ENCODE peak calls at places on chromosomes 16 and 17, in six cellular contexts. T, F, E, Y, V and P are unnamed samples.

GRCh38 chr16:27690604-27691003 is 140.7 kb downstream of the KATNIP start:
- DNase-seq in T (no peak), F (peak; percentile 60), E (no peak), Y (peak; percentile 23), V (peak; percentile 32), P (peak; percentile 68)

GRCh38 chr16:53768593-53768992 is 64.6 kb downstream of the FTO start:
- DNase-seq in T (no peak), F (no peak), E (peak; percentile 90), Y (peak; percentile 95), V (peak; percentile 83), P (peak; percentile 97)

GRCh38 chr16:83031524-83031923 is 404.8 kb downstream of the CDH13 start:
- DNase-seq in T (no peak), F (no peak), E (no peak), Y (no peak), V (no peak), P (peak; percentile 6)

GRCh38 chr17:32910769-32911168 is 17.2 kb upstream of the TMEM98 start:
- DNase-seq in T (no peak), F (no peak), E (no peak), Y (no peak), V (no peak), P (no peak)

GRCh38 chr17:78890111-78890897 is 12.7 kb downstream of the CEP295NL start:
- DNase-seq in T (peak; percentile 73), F (no peak), E (no peak), Y (no peak), V (no peak), P (no peak)

GRCh38 chr16:64455275-64455674 is 666.6 kb downstream of the CDH11 start:
- DNase-seq in T (no peak), F (no peak), E (peak; percentile 76), Y (peak; percentile 42), V (peak; percentile 56), P (peak; percentile 72)

GRCh38 chr16:67928561-67929364 is 2.9 kb downstream of the CTRL start:
- DNase-seq in T (peak; percentile 77), F (peak; percentile 89), E (peak; percentile 70), Y (peak; percentile 49), V (peak; percentile 80), P (peak; percentile 74)

GRCh38 chr17:27577124-27577761 is 53.7 kb upstream of the LGALS9 start:
- DNase-seq in T (no peak), F (no peak), E (peak; percentile 59), Y (peak; percentile 75), V (peak; percentile 58), P (peak; percentile 73)

GRCh38 chr17:9669551-9670008 is 24.3 kb downstream of the USP43 start:
- DNase-seq in T (no peak), F (no peak), E (peak; percentile 22), Y (no peak), V (no peak), P (no peak)

GRCh38 chr16:6949240-6949639 is 383.4 kb upstream of the RBFOX1 start:
- DNase-seq in T (no peak), F (no peak), E (no peak), Y (no peak), V (no peak), P (no peak)

GRCh38 chr17:66994943-66995535 is 30.5 kb downstream of the CACNG4 start:
- DNase-seq in T (no peak), F (no peak), E (no peak), Y (no peak), V (no peak), P (no peak)

GRCh38 chr17:81386141-81386645 is 9.1 kb upstream of the BAHCC1 start:
- DNase-seq in T (no peak), F (peak; percentile 62), E (no peak), Y (no peak), V (no peak), P (no peak)
- H3K4me3 ChIP-seq in T (peak overlapping the region; percentile 77), F (peak overlapping the region; percentile 57), E (peak overlapping the region; percentile 87), Y (peak overlapping the region; percentile 70), V (peak overlapping the region; percentile 70), P (peak overlapping the region; percentile 74)

GRCh38 chr17:61221597-61222471 is 177.8 kb upstream of the TBX2 start:
- DNase-seq in T (no peak), F (no peak), E (no peak), Y (peak; percentile 30), V (no peak), P (peak; percentile 69)
- TF ChIP-seq CTCF in T (no peak), F (no peak), E (no peak), Y (no peak), V (no peak), P (no peak)

GRCh38 chr17:34635876-34636275 is 56.5 kb downstream of the TMEM132E start:
- DNase-seq in T (no peak), F (no peak), E (no peak), Y (no peak), V (no peak), P (no peak)

GRCh38 chr17:34637041-34637547 is 57.7 kb downstream of the TMEM132E start:
- DNase-seq in T (no peak), F (no peak), E (no peak), Y (no peak), V (no peak), P (no peak)

GRCh38 chr17:34638526-34639260 is 59.3 kb downstream of the TMEM132E start:
- DNase-seq in T (no peak), F (no peak), E (no peak), Y (no peak), V (no peak), P (no peak)

GRCh38 chr17:34639706-34640425 is 60.5 kb downstream of the TMEM132E start:
- DNase-seq in T (no peak), F (no peak), E (no peak), Y (no peak), V (no peak), P (no peak)

GRCh38 chr17:34637548-34638525 is 58.5 kb downstream of the TMEM132E start:
- DNase-seq in T (peak; percentile 75), F (peak; percentile 92), E (peak; percentile 57), Y (peak; percentile 69), V (peak; percentile 86), P (peak; percentile 79)
- H3K4me3 ChIP-seq in T (peak overlapping the region; percentile 54), F (peak overlapping the region; percentile 35), E (no peak overlapping the region), Y (peak overlapping the region; percentile 17), V (peak overlapping the region; percentile 33), P (peak overlapping the region; percentile 5)

GRCh38 chr16:19014456-19014855 is 30.7 kb downstream of the TMC7 start:
- DNase-seq in T (no peak), F (peak; percentile 50), E (no peak), Y (peak; percentile 10), V (no peak), P (no peak)
- TF ChIP-seq CTCF in T (no peak), F (no peak), E (peak; percentile 20), Y (no peak), V (no peak), P (no peak)

GRCh38 chr16:85761866-85762265 is 11.0 kb upstream of the C16orf74 start:
- DNase-seq in T (no peak), F (no peak), E (no peak), Y (no peak), V (no peak), P (no peak)

GRCh38 chr16:85757341-85757822 is 6.5 kb upstream of the C16orf74 start:
- DNase-seq in T (no peak), F (no peak), E (peak; percentile 64), Y (peak; percentile 65), V (peak; percentile 72), P (peak; percentile 74)

GRCh38 chr16:85759631-85760419 is 8.9 kb upstream of the C16orf74 start:
- DNase-seq in T (peak; percentile 28), F (peak; percentile 66), E (peak; percentile 52), Y (no peak), V (no peak), P (no peak)

GRCh38 chr16:85755929-85756768 is 5.3 kb upstream of the C16orf74 start:
- DNase-seq in T (peak; percentile 10), F (no peak), E (no peak), Y (peak; percentile 16), V (peak; percentile 54), P (no peak)

GRCh38 chr16:85759136-85759535 is 8.2 kb upstream of the C16orf74 start:
- DNase-seq in T (peak; percentile 24), F (no peak), E (no peak), Y (no peak), V (no peak), P (no peak)
- H3K4me3 ChIP-seq in T (no peak overlapping the region), F (no peak overlapping the region), E (no peak overlapping the region), Y (no peak overlapping the region), V (no peak overlapping the region), P (no peak overlapping the region)

DNA sequence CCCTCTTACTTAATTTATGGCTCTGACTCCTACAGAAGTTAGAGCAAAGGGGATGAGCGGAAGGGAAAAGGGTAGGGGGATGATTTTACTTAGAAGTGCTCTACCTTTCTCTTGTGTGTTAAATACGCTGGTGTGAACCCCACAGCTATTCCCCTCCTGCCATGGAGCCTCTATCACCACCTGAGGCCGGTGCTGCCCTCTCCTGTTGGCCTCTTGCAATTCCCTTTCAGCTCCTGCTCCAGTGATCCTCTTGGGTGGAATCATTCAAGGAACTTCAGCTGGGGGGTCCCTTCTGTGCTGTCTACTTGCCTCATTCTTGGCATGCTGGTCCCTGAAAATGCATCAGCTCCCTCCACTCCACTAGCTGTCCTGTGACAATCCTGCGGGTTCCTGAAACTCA is 41.8 kb upstream of the CDH8 start:
- DNase-seq in T (no peak), F (peak; percentile 81), E (peak; percentile 23), Y (peak; percentile 1), V (no peak), P (peak; percentile 4)
- TF ChIP-seq CTCF in T (no peak), F (peak; percentile 83), E (peak; percentile 50), Y (peak; percentile 32), V (peak; percentile 13), P (peak; percentile 25)

DNA sequence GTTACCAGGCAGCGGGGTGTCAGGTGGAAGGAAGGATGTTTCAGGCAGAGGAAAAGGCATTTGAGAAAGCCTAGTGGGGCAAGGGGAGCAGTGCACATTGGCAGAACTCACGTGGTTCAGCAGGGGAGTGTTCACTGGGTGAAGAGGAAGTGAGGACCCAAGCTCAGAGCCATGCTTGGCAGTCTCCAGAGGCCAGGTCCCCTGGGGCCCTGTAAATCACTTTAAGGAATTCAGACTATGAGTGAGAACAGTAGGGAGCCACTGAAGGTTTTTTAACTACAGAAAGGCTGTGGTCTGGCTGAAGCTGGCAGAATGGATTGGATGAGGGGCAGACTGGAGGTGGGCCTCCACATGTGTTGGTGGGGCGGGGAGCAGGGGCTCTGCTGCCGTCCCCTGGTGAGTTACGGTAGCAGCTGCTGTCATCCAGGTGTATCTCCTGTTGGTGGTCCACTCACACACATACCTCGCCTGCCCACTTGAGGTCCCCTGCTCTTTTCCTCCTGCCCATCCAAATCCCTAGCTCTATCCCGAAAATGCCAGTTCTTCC is 5.1 kb downstream of the CLEC16A start:
- DNase-seq in T (no peak), F (peak; percentile 86), E (peak; percentile 15), Y (peak; percentile 64), V (peak; percentile 38), P (peak; percentile 83)
- H3K4me3 ChIP-seq in T (no peak overlapping the region), F (no peak overlapping the region), E (no peak overlapping the region), Y (no peak overlapping the region), V (no peak overlapping the region), P (no peak overlapping the region)

GRCh38 chr17:1486802-1487695 is 5.4 kb downstream of the MYO1C start:
- DNase-seq in T (peak; percentile 82), F (peak; percentile 80), E (no peak), Y (peak; percentile 81), V (peak; percentile 90), P (peak; percentile 40)
- TF ChIP-seq CTCF in T (no peak), F (no peak), E (no peak), Y (no peak), V (no peak), P (no peak)